ENCODE peak calls at places on chromosomes 5 and 9, in seven cellular contexts. One of them, this sample, is unnamed.

GRCh38 chr5:34736445-34737119 is 80.5 kb downstream of the RAI14 start:
- DNase-seq in H1: peak
- DNase-seq in GM12878: no peak
- DNase-seq in K562: no peak
- DNase-seq in SK-N-SH: no peak
- DNase-seq in HepG2: peak
- DNase-seq in HCT116: peak
- DNase-seq in this sample: no peak

GRCh38 chr5:95850391-95850894 is 27.9 kb upstream of the GLRX start:
- DNase-seq in GM12878: no peak
- DNase-seq in H1: no peak
- DNase-seq in HepG2: peak
- DNase-seq in K562: no peak
- DNase-seq in SK-N-SH: no peak
- DNase-seq in HCT116: no peak
- DNase-seq in this sample: no peak

GRCh38 chr5:138463335-138464017 is 1.8 kb upstream of the EGR1 start:
- DNase-seq in SK-N-SH: peak
- DNase-seq in K562: peak
- DNase-seq in H1: no peak
- DNase-seq in GM12878: no peak
- DNase-seq in HCT116: no peak
- DNase-seq in HepG2: no peak
- DNase-seq in this sample: peak

GRCh38 chr5:143554194-143554717 is 150.8 kb upstream of the NR3C1 start:
- DNase-seq in HepG2: no peak
- DNase-seq in SK-N-SH: no peak
- DNase-seq in GM12878: no peak
- DNase-seq in HCT116: no peak
- DNase-seq in K562: no peak
- DNase-seq in H1: no peak
- DNase-seq in this sample: no peak

GRCh38 chr5:55004728-55005127 is 19.3 kb upstream of the GZMK start:
- DNase-seq in K562: no peak
- DNase-seq in SK-N-SH: no peak
- DNase-seq in GM12878: no peak
- DNase-seq in HepG2: no peak
- DNase-seq in H1: no peak
- DNase-seq in HCT116: no peak
- DNase-seq in this sample: no peak

GRCh38 chr5:1174122-1174936 is 27.1 kb upstream of the SLC6A19 start:
- DNase-seq in GM12878: no peak
- DNase-seq in K562: peak
- DNase-seq in HepG2: peak
- DNase-seq in HCT116: peak
- DNase-seq in SK-N-SH: peak
- DNase-seq in H1: no peak
- DNase-seq in this sample: peak

GRCh38 chr5:168529361-168530234 is 493 bp downstream of the FBLL1 start:
- DNase-seq in HCT116: no peak
- DNase-seq in K562: no peak
- DNase-seq in H1: no peak
- DNase-seq in SK-N-SH: peak
- DNase-seq in GM12878: no peak
- DNase-seq in HepG2: no peak
- DNase-seq in this sample: no peak

GRCh38 chr9:77912895-77913693 is 118.5 kb downstream of the GNAQ start:
- DNase-seq in GM12878: no peak
- DNase-seq in SK-N-SH: no peak
- DNase-seq in HCT116: no peak
- DNase-seq in K562: no peak
- DNase-seq in HepG2: no peak
- DNase-seq in H1: no peak
- DNase-seq in this sample: peak

GRCh38 chr9:123893831-123894460 is 36.0 kb downstream of the DENND1A start:
- DNase-seq in HepG2: no peak
- DNase-seq in K562: no peak
- DNase-seq in SK-N-SH: no peak
- DNase-seq in GM12878: no peak
- DNase-seq in H1: no peak
- DNase-seq in HCT116: no peak
- DNase-seq in this sample: no peak

GRCh38 chr9:136590788-136591187 is 44.9 kb upstream of the NOTCH1 start:
- DNase-seq in GM12878: no peak
- DNase-seq in HCT116: no peak
- DNase-seq in HepG2: no peak
- DNase-seq in SK-N-SH: no peak
- DNase-seq in H1: no peak
- DNase-seq in K562: no peak
- DNase-seq in this sample: no peak

GRCh38 chr5:95334900-95335538 is 50.1 kb upstream of the MCTP1 start:
- DNase-seq in HepG2: no peak
- DNase-seq in K562: no peak
- DNase-seq in H1: no peak
- DNase-seq in SK-N-SH: no peak
- DNase-seq in GM12878: no peak
- DNase-seq in HCT116: no peak
- DNase-seq in this sample: no peak

GRCh38 chr5:76874088-76874581 is 24.3 kb downstream of the S100Z start:
- DNase-seq in HepG2: no peak
- DNase-seq in GM12878: peak
- DNase-seq in SK-N-SH: no peak
- DNase-seq in K562: peak
- DNase-seq in H1: no peak
- DNase-seq in HCT116: no peak
- DNase-seq in this sample: no peak

GRCh38 chr9:119370816-119371215 is 1.6 kb upstream of the BRINP1 start:
- DNase-seq in GM12878: no peak
- DNase-seq in SK-N-SH: no peak
- DNase-seq in HepG2: peak
- DNase-seq in H1: no peak
- DNase-seq in HCT116: no peak
- DNase-seq in K562: peak
- DNase-seq in this sample: peak

GRCh38 chr9:112569186-112569585 is 82.6 kb downstream of the KIAA1958 start:
- DNase-seq in HepG2: no peak
- DNase-seq in HCT116: no peak
- DNase-seq in SK-N-SH: no peak
- DNase-seq in GM12878: no peak
- DNase-seq in H1: no peak
- DNase-seq in K562: no peak
- DNase-seq in this sample: no peak

GRCh38 chr5:176497852-176498251 is 39.4 kb downstream of the RNF44 start:
- DNase-seq in K562: no peak
- DNase-seq in HepG2: no peak
- DNase-seq in H1: no peak
- DNase-seq in GM12878: no peak
- DNase-seq in SK-N-SH: no peak
- DNase-seq in HCT116: no peak
- DNase-seq in this sample: no peak

GRCh38 chr9:95901506-95901905 is 26.0 kb downstream of the ERCC6L2 start:
- DNase-seq in HCT116: no peak
- DNase-seq in H1: no peak
- DNase-seq in GM12878: no peak
- DNase-seq in K562: no peak
- DNase-seq in SK-N-SH: no peak
- DNase-seq in HepG2: no peak
- DNase-seq in this sample: peak

GRCh38 chr9:133880851-133881634 is 111.1 kb downstream of the VAV2 start:
- DNase-seq in K562: no peak
- DNase-seq in GM12878: no peak
- DNase-seq in HCT116: no peak
- DNase-seq in HepG2: no peak
- DNase-seq in H1: no peak
- DNase-seq in SK-N-SH: peak
- DNase-seq in this sample: no peak

DNA sequence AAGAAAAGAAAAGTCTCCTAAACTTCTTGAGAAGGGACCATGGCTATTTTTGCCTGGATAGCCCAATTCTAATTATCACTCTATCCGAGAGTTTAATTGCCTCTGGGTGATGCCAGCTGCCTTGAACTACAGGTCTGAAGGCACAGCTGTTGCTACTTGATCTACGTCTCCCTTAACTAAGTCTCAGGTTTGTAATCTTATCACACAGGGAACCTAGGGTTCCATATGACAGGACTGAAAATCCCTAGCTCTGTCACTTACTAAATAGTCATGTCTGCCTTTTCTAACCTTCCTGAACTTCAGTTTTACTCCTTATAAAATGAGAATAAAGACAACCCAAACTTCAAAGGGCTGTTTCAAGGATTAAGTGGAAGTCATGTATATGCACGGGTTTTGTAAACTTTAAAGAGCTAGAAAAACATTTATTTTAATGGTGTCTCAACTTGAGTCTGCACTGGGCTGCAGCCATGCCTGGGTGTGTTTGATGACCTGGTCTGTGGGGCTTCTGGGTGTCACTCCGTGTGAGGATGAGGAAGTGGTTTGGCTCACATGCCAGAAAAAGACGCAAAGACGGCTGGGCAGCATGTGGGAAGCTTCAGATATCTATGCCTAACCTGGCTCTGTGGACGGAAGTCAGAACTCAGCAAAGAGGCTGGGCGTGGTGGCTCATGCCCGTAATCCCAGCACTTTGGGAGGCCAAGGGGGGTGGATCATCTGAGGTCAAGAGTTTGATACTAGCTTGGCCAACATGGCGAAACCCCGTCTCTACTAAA is 129.3 kb upstream of the SLC44A1 start:
- DNase-seq in HepG2: no peak
- DNase-seq in GM12878: peak
- DNase-seq in K562: no peak
- DNase-seq in H1: no peak
- DNase-seq in HCT116: no peak
- DNase-seq in SK-N-SH: no peak
- DNase-seq in this sample: no peak
- TF ChIP-seq JUND in HepG2: no peak
- TF ChIP-seq JUND in GM12878: no peak
- TF ChIP-seq JUND in K562: no peak
- TF ChIP-seq JUND in H1: no peak
- TF ChIP-seq JUND in HCT116: no peak
- TF ChIP-seq JUND in SK-N-SH: no peak
- TF ChIP-seq JUND in this sample: no peak

DNA sequence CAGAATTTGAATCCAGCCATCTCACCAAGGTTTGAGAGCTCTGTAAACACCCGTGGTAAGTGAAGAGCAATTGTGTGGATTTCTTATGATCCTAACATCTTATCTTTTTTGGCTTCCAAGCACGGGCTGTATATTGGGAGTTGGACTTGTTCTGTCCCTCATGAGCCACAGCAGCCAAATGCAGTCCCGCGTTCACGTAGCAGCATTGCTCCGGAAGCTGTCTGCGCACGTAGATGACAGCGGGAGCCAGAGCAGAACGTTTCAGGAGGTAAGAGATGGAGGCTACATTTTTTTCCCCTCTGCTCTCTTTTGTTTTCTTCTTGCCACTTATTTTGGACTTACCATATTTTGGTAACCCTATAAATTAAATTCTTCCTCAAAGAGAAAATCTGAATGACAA is 86.9 kb downstream of the HACD4 start:
- DNase-seq in HCT116: no peak
- DNase-seq in SK-N-SH: no peak
- DNase-seq in K562: no peak
- DNase-seq in GM12878: no peak
- DNase-seq in H1: no peak
- DNase-seq in HepG2: no peak
- DNase-seq in this sample: no peak
- TF ChIP-seq JUND in HCT116: no peak
- TF ChIP-seq JUND in SK-N-SH: no peak
- TF ChIP-seq JUND in K562: no peak
- TF ChIP-seq JUND in GM12878: no peak
- TF ChIP-seq JUND in H1: no peak
- TF ChIP-seq JUND in HepG2: no peak
- TF ChIP-seq JUND in this sample: no peak

GRCh38 chr9:69951411-69951810 is 92.2 kb upstream of the MAMDC2 start:
- DNase-seq in SK-N-SH: no peak
- DNase-seq in K562: no peak
- DNase-seq in H1: no peak
- DNase-seq in HCT116: no peak
- DNase-seq in GM12878: no peak
- DNase-seq in HepG2: no peak
- DNase-seq in this sample: no peak
- TF ChIP-seq JUND in SK-N-SH: no peak
- TF ChIP-seq JUND in K562: no peak
- TF ChIP-seq JUND in H1: no peak
- TF ChIP-seq JUND in HCT116: no peak
- TF ChIP-seq JUND in GM12878: no peak
- TF ChIP-seq JUND in HepG2: no peak
- TF ChIP-seq JUND in this sample: no peak

GRCh38 chr5:120463026-120463770 is 902 bp upstream of the PRR16 start:
- DNase-seq in HepG2: no peak
- DNase-seq in K562: no peak
- DNase-seq in GM12878: no peak
- DNase-seq in SK-N-SH: no peak
- DNase-seq in H1: no peak
- DNase-seq in HCT116: no peak
- DNase-seq in this sample: no peak

GRCh38 chr5:120463991-120464626 is at the start of gene PRR16:
- DNase-seq in SK-N-SH: peak
- DNase-seq in HCT116: no peak
- DNase-seq in H1: peak
- DNase-seq in K562: peak
- DNase-seq in HepG2: no peak
- DNase-seq in GM12878: no peak
- DNase-seq in this sample: peak

GRCh38 chr5:120466337-120467006 is 2.4 kb downstream of the PRR16 start:
- DNase-seq in HepG2: no peak
- DNase-seq in H1: no peak
- DNase-seq in GM12878: no peak
- DNase-seq in SK-N-SH: no peak
- DNase-seq in K562: no peak
- DNase-seq in HCT116: no peak
- DNase-seq in this sample: no peak

GRCh38 chr5:120464627-120465280 is 654 bp downstream of the PRR16 start:
- DNase-seq in H1: no peak
- DNase-seq in HepG2: no peak
- DNase-seq in K562: no peak
- DNase-seq in SK-N-SH: peak
- DNase-seq in GM12878: no peak
- DNase-seq in HCT116: no peak
- DNase-seq in this sample: no peak

DNA sequence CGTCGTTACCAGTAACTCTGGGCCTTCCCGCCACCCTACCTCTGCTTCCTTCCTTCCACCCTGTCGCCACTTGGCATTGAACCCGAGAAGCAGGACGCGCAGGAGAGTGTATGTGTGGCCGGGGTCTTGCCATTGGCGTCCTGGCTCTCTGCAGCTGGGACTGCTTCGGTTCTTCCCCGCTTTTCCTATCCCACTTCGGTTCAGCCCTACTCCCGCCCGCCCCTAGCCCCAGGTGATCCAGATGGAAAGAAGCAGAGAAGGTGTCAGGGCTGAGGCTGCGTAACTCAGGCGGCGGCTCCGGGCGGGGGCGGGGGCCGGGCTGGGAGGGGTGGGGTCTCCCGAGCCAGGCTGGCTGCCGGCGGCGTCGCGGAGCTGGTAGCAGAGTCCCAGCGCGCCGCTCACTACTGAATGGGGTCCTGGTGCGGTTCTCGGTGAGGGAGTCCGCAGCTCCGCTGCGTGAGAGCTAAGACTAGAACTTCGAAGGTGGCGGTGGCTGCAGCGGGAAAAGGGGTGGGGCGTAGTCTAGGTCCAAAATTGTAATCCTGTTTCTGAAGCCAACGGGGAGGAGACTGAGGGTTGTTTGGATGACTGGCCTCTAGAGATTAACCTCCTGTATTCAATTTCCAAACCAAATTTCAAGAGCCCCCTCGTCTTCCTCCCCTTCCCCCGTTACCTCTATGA is 1.3 kb downstream of the PRR16 start:
- DNase-seq in HCT116: no peak
- DNase-seq in K562: peak
- DNase-seq in HepG2: no peak
- DNase-seq in SK-N-SH: peak
- DNase-seq in GM12878: no peak
- DNase-seq in H1: no peak
- DNase-seq in this sample: no peak
- TF ChIP-seq JUND in HCT116: no peak
- TF ChIP-seq JUND in K562: no peak
- TF ChIP-seq JUND in HepG2: no peak
- TF ChIP-seq JUND in SK-N-SH: no peak
- TF ChIP-seq JUND in GM12878: no peak
- TF ChIP-seq JUND in H1: no peak
- TF ChIP-seq JUND in this sample: no peak

This sample was measured in T47D.